ENCODE peak calls at places on chromosomes 4 and X, in five cellular contexts. C is IMR-90, Z is Peyer's patch, G is testis, B is breast epithelium. W is an unnamed sample. For H3K9me3, the result is how much of the 10 kb centered on the place peaks cover.

GRCh38 chr4:87316961-87317360 is 5.7 kb downstream of the HSD17B13 start:
- DNase-seq in C (no peak), Z (no peak), G (no peak), B (no peak), W (no peak)

GRCh38 chr4:38905657-38906398 is 38.2 kb downstream of the FAM114A1 start:
- DNase-seq in C (no peak), Z (no peak), G (no peak), B (no peak), W (no peak)

GRCh38 chr4:138609943-138610350 is 367.8 kb upstream of the SLC7A11 start:
- DNase-seq in C (peak), Z (no peak), G (peak), B (no peak), W (no peak)

GRCh38 chrX:11261260-11261659 is 32.0 kb upstream of the AMELX start:
- DNase-seq in C (peak), Z (no peak), G (no peak), B (no peak), W (no peak)

GRCh38 chr4:46844325-46844917 is 64.6 kb downstream of the COX7B2 start:
- DNase-seq in C (peak), Z (no peak), G (peak), B (no peak), W (peak)

GRCh38 chr4:67327245-67327860 is 217.9 kb downstream of the CENPC start:
- DNase-seq in C (peak), Z (no peak), G (peak), B (peak), W (peak)

GRCh38 chrX:132090370-132091152 is 37.3 kb downstream of the FRMD7 start:
- DNase-seq in C (no peak), Z (no peak), G (no peak), B (no peak), W (no peak)

GRCh38 chr4:106691749-106692148 is 323.2 kb upstream of the GIMD1 start:
- DNase-seq in C (no peak), Z (no peak), G (no peak), B (no peak), W (no peak)

GRCh38 chrX:69807400-69807799 is 191.5 kb downstream of the EDA start:
- DNase-seq in C (no peak), Z (no peak), G (no peak), B (no peak), W (no peak)

GRCh38 chr4:76658231-76659102 is 223.4 kb downstream of the SHROOM3 start:
- DNase-seq in C (peak), Z (no peak), G (no peak), B (no peak), W (no peak)

GRCh38 chr4:92968556-92968955 is 664.8 kb downstream of the GRID2 start:
- DNase-seq in C (no peak), Z (no peak), G (no peak), B (no peak), W (no peak)

GRCh38 chr4:148926861-148927260 is 484.6 kb upstream of the NR3C2 start:
- DNase-seq in C (peak), Z (peak), G (no peak), B (no peak), W (peak)

GRCh38 chr4:42371306-42372063 is 25.8 kb upstream of the SHISA3 start:
- DNase-seq in C (peak), Z (no peak), G (peak), B (no peak), W (no peak)
- TF ChIP-seq CTCF in C (peak), Z (peak), G (no peak), B (no peak), W (no peak)

GRCh38 chr4:271492-272103 is 33.7 kb downstream of the ZNF732 start:
- DNase-seq in C (no peak), Z (no peak), G (no peak), B (no peak), W (no peak)
- H3K9me3 ChIP-seq in C (under half), Z (half or more), G (under half), B (half or more), W (under half)

GRCh38 chr4:81395239-81395638 is 76.5 kb downstream of the RASGEF1B start:
- DNase-seq in C (no peak), Z (no peak), G (no peak), B (no peak), W (no peak)

GRCh38 chr4:81392164-81392563 is 79.5 kb downstream of the RASGEF1B start:
- DNase-seq in C (no peak), Z (no peak), G (no peak), B (no peak), W (no peak)

GRCh38 chr4:81398379-81398778 is 73.3 kb downstream of the RASGEF1B start:
- DNase-seq in C (no peak), Z (no peak), G (no peak), B (no peak), W (no peak)

GRCh38 chr4:81397635-81398034 is 74.1 kb downstream of the RASGEF1B start:
- DNase-seq in C (no peak), Z (no peak), G (no peak), B (no peak), W (no peak)
- TF ChIP-seq POLR2A in C (no peak), Z (no peak), G (no peak), B (no peak), W (no peak)

DNA sequence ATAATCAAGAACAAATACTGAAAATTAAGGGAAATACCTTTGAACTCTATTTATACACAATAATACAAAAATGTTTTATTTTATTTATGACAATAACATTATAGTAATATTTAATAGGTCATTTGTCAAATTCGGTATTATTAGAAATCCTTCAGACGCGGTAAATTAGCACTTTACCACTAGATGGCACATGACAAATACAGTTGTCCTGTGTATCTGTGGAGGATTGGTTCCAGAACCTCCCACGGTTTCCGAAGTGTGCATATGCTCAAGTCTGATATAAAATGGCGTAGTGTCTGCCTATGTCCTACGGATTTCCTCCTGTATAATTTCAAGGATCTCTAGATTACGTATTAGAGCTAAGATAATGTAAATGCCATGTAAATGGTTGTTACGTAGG is 8.1 kb upstream of the LINC00632 start:
- DNase-seq in C (peak), Z (no peak), G (peak), B (no peak), W (no peak)
- TF ChIP-seq CTCF in C (peak), Z (no peak), G (no peak), B (no peak), W (no peak)

GRCh38 chr4:107083-107443 is 17.2 kb upstream of the ZNF718 start:
- DNase-seq in C (no peak), Z (no peak), G (no peak), B (no peak), W (no peak)
- H3K9me3 ChIP-seq in C (half or more), Z (under half), G (under half), B (under half), W (under half)

DNA sequence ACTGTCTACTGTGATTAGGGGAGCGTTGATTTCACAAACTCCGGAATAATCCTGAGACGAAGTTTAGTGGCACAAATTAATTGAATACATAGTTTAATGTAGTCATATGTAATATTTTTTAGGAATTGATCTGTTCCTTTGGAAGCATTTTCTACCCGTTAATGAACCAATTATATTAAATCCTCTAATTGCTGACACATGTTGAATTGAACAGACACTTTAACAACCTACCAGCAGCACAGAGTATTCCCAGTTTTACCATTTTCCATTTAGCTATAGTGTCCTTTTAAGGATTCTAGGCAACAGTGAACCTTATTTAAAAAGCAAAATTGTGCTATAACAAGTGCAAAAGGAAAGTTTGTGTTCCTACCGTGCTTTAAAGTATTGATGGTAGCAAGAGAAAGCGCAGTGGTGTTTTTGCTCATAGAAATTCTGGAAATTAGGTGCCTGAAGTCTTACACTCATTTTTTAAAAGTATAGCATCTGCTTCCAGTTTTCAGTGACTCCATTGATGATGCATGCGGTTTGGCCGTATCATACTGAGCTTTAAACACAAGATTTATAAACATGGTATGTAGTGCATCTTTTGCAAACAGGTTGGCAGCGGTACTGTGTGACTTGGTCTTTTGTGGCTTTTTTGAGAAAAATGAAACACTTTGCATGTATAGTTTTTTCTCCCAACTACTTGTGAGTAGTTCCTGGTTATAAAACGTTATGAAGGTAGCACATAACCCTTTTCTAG is 1.8 kb downstream of the DDX3X start:
- DNase-seq in C (peak), Z (no peak), G (no peak), B (no peak), W (no peak)
- TF ChIP-seq POLR2A in C (no peak), Z (no peak), G (no peak), B (no peak), W (no peak)

GRCh38 chrX:108139303-108139702 is 47.7 kb downstream of the ATG4A start:
- DNase-seq in C (no peak), Z (no peak), G (no peak), B (no peak), W (no peak)
- TF ChIP-seq CTCF in C (peak), Z (no peak), G (no peak), B (no peak), W (peak)

DNA sequence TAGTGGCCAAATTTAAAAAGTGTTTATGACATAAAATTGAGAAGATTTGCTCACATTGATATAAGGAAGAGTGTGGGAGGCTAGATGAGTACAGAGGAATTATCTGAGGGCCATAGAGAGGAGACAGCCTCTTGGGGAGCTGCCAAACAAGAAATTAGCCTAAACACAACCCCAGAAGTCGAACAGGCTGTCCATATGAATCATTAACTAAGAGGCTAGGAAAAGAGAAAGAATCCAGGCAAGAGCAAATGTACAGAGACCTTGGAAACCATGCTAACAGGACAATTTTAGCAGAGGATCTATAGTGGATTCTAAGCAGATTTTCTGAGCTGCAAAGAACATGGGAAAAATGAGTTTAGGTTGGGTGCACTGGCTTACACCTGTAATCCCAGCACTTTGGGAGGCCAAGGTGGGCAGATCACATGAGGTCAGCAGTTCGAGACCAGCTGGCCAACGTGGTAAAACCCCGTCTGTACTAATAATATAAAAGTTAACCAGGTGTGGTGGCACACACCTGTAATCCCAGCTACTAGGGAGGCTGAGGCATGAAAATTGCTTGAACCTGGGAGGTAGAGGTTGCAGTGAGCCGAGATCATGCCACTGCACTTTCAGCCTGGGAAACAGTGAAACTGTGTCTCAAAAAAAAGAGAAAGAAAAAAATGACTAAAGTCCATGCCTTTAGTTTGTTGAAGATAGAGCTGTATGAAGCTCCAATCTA is 76.1 kb downstream of the NWD2 start:
- DNase-seq in C (no peak), Z (no peak), G (no peak), B (no peak), W (no peak)
- H3K9me3 ChIP-seq in C (under half), Z (under half), G (under half), B (under half), W (under half)